ENCODE peak calls at places on chromosomes 16 and 17, in six cellular contexts. N is ascending aorta, R is MV-4-11, J is caudate nucleus, G is amniotic stem cell, B is neural crest cell. Q is an unnamed sample.

GRCh38 chr16:75420987-75421819 is 12.1 kb downstream of the CFDP1 start:
- DNase-seq in N (no peak), R (peak), J (peak), G (no peak), B (peak), Q (no peak)

GRCh38 chr16:27204232-27204915 is 1.0 kb downstream of the KDM8 start:
- DNase-seq in N (no peak), R (no peak), J (no peak), G (no peak), B (no peak), Q (no peak)

GRCh38 chr16:1601489-1601888 is 10.4 kb downstream of the IFT140 start:
- DNase-seq in N (no peak), R (no peak), J (no peak), G (no peak), B (no peak), Q (no peak)

GRCh38 chr17:34146440-34147043 is 108.5 kb upstream of the CCL2 start:
- DNase-seq in N (no peak), R (no peak), J (no peak), G (no peak), B (peak), Q (no peak)

GRCh38 chr17:50872710-50873424 is 6.7 kb upstream of the TOB1 start:
- DNase-seq in N (no peak), R (peak), J (no peak), G (no peak), B (no peak), Q (no peak)

GRCh38 chr17:81049973-81050551 is 15.1 kb downstream of the BAIAP2 start:
- DNase-seq in N (no peak), R (peak), J (peak), G (no peak), B (no peak), Q (no peak)

GRCh38 chr16:81864646-81865382 is 85.7 kb downstream of the PLCG2 start:
- DNase-seq in N (no peak), R (no peak), J (no peak), G (no peak), B (no peak), Q (no peak)

GRCh38 chr17:73998246-73999220 is 204.9 kb upstream of the RPL38 start:
- DNase-seq in N (no peak), R (no peak), J (no peak), G (no peak), B (peak), Q (no peak)

GRCh38 chr17:81135503-81136283 is 29.6 kb upstream of the PVALEF start:
- DNase-seq in N (no peak), R (no peak), J (peak), G (no peak), B (no peak), Q (no peak)

GRCh38 chr17:2814049-2814448 is 17.8 kb downstream of the RAP1GAP2 start:
- DNase-seq in N (no peak), R (peak), J (no peak), G (no peak), B (no peak), Q (no peak)

GRCh38 chr17:19650826-19651225 is 2.3 kb downstream of the ALDH3A2 start:
- DNase-seq in N (no peak), R (no peak), J (no peak), G (no peak), B (no peak), Q (no peak)

GRCh38 chr16:82456683-82457082 is 170.1 kb upstream of the CDH13 start:
- DNase-seq in N (no peak), R (peak), J (peak), G (no peak), B (peak), Q (no peak)

GRCh38 chr16:84765606-84766580 is 53.9 kb upstream of the CRISPLD2 start:
- DNase-seq in N (no peak), R (no peak), J (no peak), G (no peak), B (no peak), Q (no peak)

GRCh38 chr17:70270554-70270953 is 101.2 kb downstream of the KCNJ2 start:
- DNase-seq in N (no peak), R (no peak), J (no peak), G (no peak), B (no peak), Q (no peak)

GRCh38 chr16:28931801-28932225 is at the start of gene CD19:
- DNase-seq in N (no peak), R (no peak), J (no peak), G (no peak), B (no peak), Q (no peak)

GRCh38 chr17:38898812-38899348 is 26.5 kb upstream of the LASP1NB start:
- DNase-seq in N (no peak), R (peak), J (no peak), G (no peak), B (no peak), Q (no peak)

GRCh38 chr17:82872591-82873520 is 33.0 kb upstream of the ZNF750 start:
- DNase-seq in N (no peak), R (peak), J (no peak), G (no peak), B (no peak), Q (no peak)

GRCh38 chr17:74858672-74859438 is 830 bp downstream of the GRIN2C start:
- DNase-seq in N (no peak), R (no peak), J (no peak), G (no peak), B (no peak), Q (no peak)

GRCh38 chr16:57940382-57940966 is 30.5 kb downstream of the CNGB1 start:
- DNase-seq in N (no peak), R (no peak), J (no peak), G (no peak), B (no peak), Q (no peak)

GRCh38 chr17:44353656-44354331 is 8.7 kb downstream of the GRN start:
- DNase-seq in N (no peak), R (no peak), J (no peak), G (no peak), B (no peak), Q (no peak)

GRCh38 chr16:77409311-77409710 is 25.5 kb downstream of the ADAMTS18 start:
- DNase-seq in N (no peak), R (peak), J (no peak), G (no peak), B (no peak), Q (no peak)

GRCh38 chr17:29906969-29907368 is 23.1 kb downstream of the SSH2 start:
- DNase-seq in N (no peak), R (no peak), J (no peak), G (no peak), B (no peak), Q (no peak)

GRCh38 chr17:82985973-82986372 is 93.4 kb upstream of the METRNL start:
- DNase-seq in N (no peak), R (peak), J (no peak), G (no peak), B (peak), Q (no peak)

GRCh38 chr17:66942453-66943264 is 21.8 kb upstream of the CACNG4 start:
- DNase-seq in N (no peak), R (peak), J (no peak), G (no peak), B (no peak), Q (no peak)

GRCh38 chr16:87561200-87562105 is 40.9 kb upstream of the JPH3 start:
- DNase-seq in N (no peak), R (no peak), J (no peak), G (no peak), B (no peak), Q (no peak)

GRCh38 chr17:44093231-44093900 is 22.8 kb downstream of the G6PC3 start:
- DNase-seq in N (no peak), R (no peak), J (no peak), G (no peak), B (no peak), Q (no peak)

GRCh38 chr17:77107506-77108433 is 33.0 kb upstream of the SEC14L1 start:
- DNase-seq in N (no peak), R (peak), J (no peak), G (no peak), B (no peak), Q (no peak)

GRCh38 chr17:79781012-79781665 is 3.2 kb downstream of the CBX2 start:
- DNase-seq in N (no peak), R (no peak), J (no peak), G (no peak), B (no peak), Q (no peak)

GRCh38 chr17:35893751-35894150 is 13.6 kb upstream of the CCL5 start:
- DNase-seq in N (no peak), R (no peak), J (no peak), G (no peak), B (no peak), Q (no peak)

GRCh38 chr17:18362509-18363020 is 785 bp downstream of the SHMT1 start:
- DNase-seq in N (no peak), R (no peak), J (peak), G (no peak), B (peak), Q (no peak)

GRCh38 chr17:49595980-49596379 is 20.3 kb downstream of the NXPH3 start:
- DNase-seq in N (no peak), R (no peak), J (no peak), G (no peak), B (no peak), Q (no peak)

GRCh38 chr17:77884019-77884418 is 74.5 kb upstream of the TNRC6C start:
- DNase-seq in N (no peak), R (no peak), J (peak), G (no peak), B (peak), Q (no peak)

GRCh38 chr17:64200080-64201042 is 62.7 kb downstream of the TEX2 start:
- DNase-seq in N (no peak), R (peak), J (no peak), G (no peak), B (no peak), Q (no peak)

GRCh38 chr16:31695667-31696066 is 168.0 kb downstream of the AHSP start:
- DNase-seq in N (no peak), R (peak), J (no peak), G (no peak), B (no peak), Q (no peak)

Q was measured in GOT3.